ENCODE peak calls at places on chromosomes 11 and 22, in nine cellular contexts. One of them, this sample, is unnamed.

GRCh38 chr22:40739723-40740122 is 60.4 kb downstream of the MCHR1 start:
- DNase-seq in adrenal gland: no peak
- DNase-seq in heart left ventricle: no peak
- DNase-seq in body of pancreas: no peak
- DNase-seq in transverse colon: no peak
- DNase-seq in A549: no peak
- DNase-seq in testis: no peak
- DNase-seq in IMR-90: no peak
- DNase-seq in tibial nerve: no peak
- DNase-seq in this sample: no peak

GRCh38 chr11:62400760-62401159 is 18.1 kb upstream of the SCGB1A1 start:
- DNase-seq in heart left ventricle: peak; percentile 91
- DNase-seq in testis: peak; percentile 86
- DNase-seq in IMR-90: peak; percentile 74
- DNase-seq in A549: no peak
- DNase-seq in body of pancreas: peak; percentile 52
- DNase-seq in tibial nerve: peak; percentile 85
- DNase-seq in transverse colon: peak; percentile 73
- DNase-seq in adrenal gland: peak; percentile 49
- DNase-seq in this sample: no peak

GRCh38 chr11:96188625-96189006 is 154.4 kb downstream of the MAML2 start:
- DNase-seq in transverse colon: no peak
- DNase-seq in body of pancreas: no peak
- DNase-seq in testis: no peak
- DNase-seq in IMR-90: peak; percentile 57
- DNase-seq in adrenal gland: no peak
- DNase-seq in tibial nerve: no peak
- DNase-seq in heart left ventricle: no peak
- DNase-seq in A549: no peak
- DNase-seq in this sample: no peak

GRCh38 chr11:22802861-22803260 is 26.7 kb downstream of the SVIP start:
- DNase-seq in testis: no peak
- DNase-seq in body of pancreas: no peak
- DNase-seq in heart left ventricle: no peak
- DNase-seq in IMR-90: no peak
- DNase-seq in A549: no peak
- DNase-seq in tibial nerve: no peak
- DNase-seq in transverse colon: no peak
- DNase-seq in adrenal gland: no peak
- DNase-seq in this sample: no peak

GRCh38 chr11:61254403-61255025 is 13.5 kb downstream of the PGA5 start:
- DNase-seq in adrenal gland: peak; percentile 71
- DNase-seq in transverse colon: peak; percentile 70
- DNase-seq in heart left ventricle: peak; percentile 57
- DNase-seq in body of pancreas: peak; percentile 67
- DNase-seq in testis: peak; percentile 67
- DNase-seq in IMR-90: peak; percentile 52
- DNase-seq in A549: peak; percentile 85
- DNase-seq in tibial nerve: no peak
- DNase-seq in this sample: no peak

GRCh38 chr11:78200553-78200952 is 11.8 kb downstream of the USP35 start:
- DNase-seq in adrenal gland: peak; percentile 6
- DNase-seq in transverse colon: no peak
- DNase-seq in tibial nerve: no peak
- DNase-seq in IMR-90: no peak
- DNase-seq in A549: no peak
- DNase-seq in body of pancreas: no peak
- DNase-seq in testis: no peak
- DNase-seq in heart left ventricle: no peak
- DNase-seq in this sample: no peak

GRCh38 chr11:11218287-11218986 is 134.6 kb downstream of the CSNK2A3 start:
- DNase-seq in tibial nerve: no peak
- DNase-seq in adrenal gland: peak; percentile 12
- DNase-seq in transverse colon: peak; percentile 17
- DNase-seq in heart left ventricle: peak; percentile 72
- DNase-seq in A549: no peak
- DNase-seq in body of pancreas: peak; percentile 55
- DNase-seq in IMR-90: no peak
- DNase-seq in testis: peak; percentile 24
- DNase-seq in this sample: no peak

GRCh38 chr11:48020092-48020755 is 39.9 kb downstream of the PTPRJ start:
- DNase-seq in transverse colon: peak; percentile 41
- DNase-seq in IMR-90: no peak
- DNase-seq in body of pancreas: no peak
- DNase-seq in adrenal gland: no peak
- DNase-seq in tibial nerve: no peak
- DNase-seq in testis: no peak
- DNase-seq in heart left ventricle: no peak
- DNase-seq in A549: no peak
- DNase-seq in this sample: no peak

GRCh38 chr11:118079507-118079906 is 2.6 kb downstream of the TMPRSS4 start:
- DNase-seq in body of pancreas: no peak
- DNase-seq in transverse colon: peak; percentile 47
- DNase-seq in heart left ventricle: no peak
- DNase-seq in testis: no peak
- DNase-seq in tibial nerve: no peak
- DNase-seq in IMR-90: no peak
- DNase-seq in adrenal gland: no peak
- DNase-seq in A549: no peak
- DNase-seq in this sample: no peak

GRCh38 chr11:20008190-20008801 is 152.0 kb downstream of the DBX1 start:
- DNase-seq in heart left ventricle: no peak
- DNase-seq in adrenal gland: no peak
- DNase-seq in A549: no peak
- DNase-seq in testis: no peak
- DNase-seq in IMR-90: no peak
- DNase-seq in transverse colon: no peak
- DNase-seq in body of pancreas: no peak
- DNase-seq in tibial nerve: no peak
- DNase-seq in this sample: no peak

GRCh38 chr11:20010861-20011225 is 149.4 kb downstream of the DBX1 start:
- DNase-seq in transverse colon: no peak
- DNase-seq in IMR-90: no peak
- DNase-seq in heart left ventricle: no peak
- DNase-seq in A549: no peak
- DNase-seq in adrenal gland: no peak
- DNase-seq in testis: no peak
- DNase-seq in tibial nerve: no peak
- DNase-seq in body of pancreas: no peak
- DNase-seq in this sample: no peak

GRCh38 chr11:20010106-20010860 is 150.0 kb downstream of the DBX1 start:
- DNase-seq in IMR-90: no peak
- DNase-seq in heart left ventricle: no peak
- DNase-seq in A549: no peak
- DNase-seq in transverse colon: no peak
- DNase-seq in tibial nerve: no peak
- DNase-seq in adrenal gland: no peak
- DNase-seq in testis: no peak
- DNase-seq in body of pancreas: no peak
- DNase-seq in this sample: no peak

GRCh38 chr11:20007386-20007785 is 152.9 kb downstream of the DBX1 start:
- DNase-seq in A549: no peak
- DNase-seq in adrenal gland: no peak
- DNase-seq in transverse colon: no peak
- DNase-seq in tibial nerve: no peak
- DNase-seq in IMR-90: no peak
- DNase-seq in testis: no peak
- DNase-seq in body of pancreas: peak; percentile 50
- DNase-seq in heart left ventricle: peak; percentile 29
- DNase-seq in this sample: no peak

DNA sequence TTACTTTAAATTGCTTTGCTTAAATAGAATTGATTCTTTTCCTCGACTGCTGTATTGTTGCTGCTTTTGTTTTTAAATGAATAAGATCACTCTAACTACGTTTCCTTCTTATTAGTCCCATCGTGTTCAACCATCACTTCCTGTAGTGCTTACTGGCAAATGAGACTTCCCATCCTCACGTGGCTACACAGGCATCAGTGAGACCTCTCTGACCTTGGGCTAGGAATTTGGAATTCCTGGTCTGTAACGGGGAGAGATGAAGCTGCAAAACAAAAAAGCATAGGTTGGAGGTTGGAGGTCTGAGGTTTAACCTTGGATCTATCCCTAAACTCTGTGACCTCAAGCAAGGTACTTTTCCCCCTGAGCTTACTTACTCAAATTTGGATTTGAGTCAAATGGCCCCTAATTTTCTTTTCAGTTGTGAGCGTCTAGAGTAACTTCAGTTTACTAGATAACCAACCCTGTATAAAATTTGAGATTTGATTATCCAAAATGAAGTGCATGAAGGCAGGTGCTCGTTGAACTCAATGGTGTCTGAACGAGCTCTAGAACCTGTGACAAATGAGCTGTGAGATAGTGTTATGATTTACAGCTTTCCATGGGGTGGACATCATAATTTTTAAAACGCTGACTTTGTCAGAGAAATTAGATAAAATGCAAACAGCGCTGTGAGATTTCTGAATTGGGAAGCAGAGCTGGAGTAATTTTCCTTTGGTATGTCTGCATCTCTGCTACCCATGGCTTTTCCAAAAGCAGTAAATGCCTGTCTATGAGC is 151.2 kb downstream of the DBX1 start:
- DNase-seq in IMR-90: no peak
- DNase-seq in testis: no peak
- DNase-seq in adrenal gland: no peak
- DNase-seq in tibial nerve: no peak
- DNase-seq in A549: no peak
- DNase-seq in body of pancreas: no peak
- DNase-seq in transverse colon: no peak
- DNase-seq in heart left ventricle: no peak
- DNase-seq in this sample: no peak
- H3K4me3 ChIP-seq in IMR-90: no peak overlapping the region
- H3K4me3 ChIP-seq in testis: no peak overlapping the region
- H3K4me3 ChIP-seq in adrenal gland: no peak overlapping the region
- H3K4me3 ChIP-seq in tibial nerve: no peak overlapping the region
- H3K4me3 ChIP-seq in A549: no peak overlapping the region
- H3K4me3 ChIP-seq in body of pancreas: no peak overlapping the region
- H3K4me3 ChIP-seq in transverse colon: no peak overlapping the region
- H3K4me3 ChIP-seq in heart left ventricle: no peak overlapping the region
- H3K4me3 ChIP-seq in this sample: no peak overlapping the region

DNA sequence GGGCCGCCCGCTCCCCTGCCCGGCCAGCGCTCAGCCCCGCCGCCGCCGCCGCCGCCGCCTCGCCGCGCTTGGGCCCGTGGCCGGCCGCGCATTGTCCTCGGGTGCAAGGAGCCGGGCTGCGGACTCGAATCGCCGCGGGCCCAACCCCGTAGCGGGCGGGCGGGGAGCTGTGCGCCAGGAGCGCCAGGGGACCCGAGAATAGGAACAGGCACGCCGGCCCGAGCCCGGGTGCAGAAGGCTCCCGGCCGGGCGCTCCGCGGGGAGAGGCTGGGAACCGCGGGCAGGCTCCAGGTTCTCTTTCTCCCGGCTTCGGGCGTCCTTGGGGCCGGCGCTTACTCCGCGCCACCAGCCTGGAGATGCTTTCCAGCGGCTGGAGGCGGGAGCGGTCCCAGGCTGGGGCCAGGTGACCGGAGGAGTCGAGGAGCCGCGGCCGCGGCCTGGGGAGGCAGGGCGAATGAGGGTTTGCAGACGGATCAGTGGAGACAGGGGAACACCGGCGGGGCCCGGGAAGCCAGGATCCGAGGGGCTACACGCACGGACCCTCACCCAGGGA is 636 bp downstream of the PKNOX2 start:
- DNase-seq in heart left ventricle: no peak
- DNase-seq in IMR-90: peak; percentile 24
- DNase-seq in adrenal gland: peak; percentile 58
- DNase-seq in A549: peak; percentile 21
- DNase-seq in body of pancreas: peak; percentile 58
- DNase-seq in transverse colon: no peak
- DNase-seq in tibial nerve: no peak
- DNase-seq in testis: no peak
- DNase-seq in this sample: no peak
- H3K4me1 ChIP-seq in heart left ventricle: peaks cover 51% of the 10 kb centered on the region
- H3K4me1 ChIP-seq in IMR-90: peaks cover 11% of the 10 kb centered on the region
- H3K4me1 ChIP-seq in adrenal gland: peaks cover 19% of the 10 kb centered on the region
- H3K4me1 ChIP-seq in A549: no peaks in the 10 kb centered on the region
- H3K4me1 ChIP-seq in body of pancreas: peaks cover 56% of the 10 kb centered on the region
- H3K4me1 ChIP-seq in transverse colon: peaks cover 4% of the 10 kb centered on the region
- H3K4me1 ChIP-seq in tibial nerve: peaks cover 53% of the 10 kb centered on the region
- H3K4me1 ChIP-seq in testis: peaks cover 28% of the 10 kb centered on the region
- H3K4me1 ChIP-seq in this sample: peaks cover 61% of the 10 kb centered on the region

GRCh38 chr22:19599004-19599403 is 74.8 kb upstream of the CLDN5 start:
- DNase-seq in adrenal gland: no peak
- DNase-seq in heart left ventricle: no peak
- DNase-seq in testis: no peak
- DNase-seq in IMR-90: no peak
- DNase-seq in transverse colon: no peak
- DNase-seq in A549: no peak
- DNase-seq in body of pancreas: no peak
- DNase-seq in tibial nerve: no peak
- DNase-seq in this sample: no peak
- TF ChIP-seq POLR2A in adrenal gland: no peak
- TF ChIP-seq POLR2A in heart left ventricle: no peak
- TF ChIP-seq POLR2A in testis: no peak
- TF ChIP-seq POLR2A in IMR-90: no peak
- TF ChIP-seq POLR2A in transverse colon: no peak
- TF ChIP-seq POLR2A in A549: no peak
- TF ChIP-seq POLR2A in body of pancreas: no peak
- TF ChIP-seq POLR2A in tibial nerve: no peak
- TF ChIP-seq POLR2A in this sample: no peak

GRCh38 chr11:1037506-1038055 is 1.1 kb upstream of the MUC6 start:
- DNase-seq in body of pancreas: no peak
- DNase-seq in A549: no peak
- DNase-seq in transverse colon: no peak
- DNase-seq in adrenal gland: no peak
- DNase-seq in tibial nerve: no peak
- DNase-seq in IMR-90: no peak
- DNase-seq in testis: no peak
- DNase-seq in heart left ventricle: no peak
- DNase-seq in this sample: no peak
- H3K4me3 ChIP-seq in body of pancreas: no peak overlapping the region
- H3K4me3 ChIP-seq in A549: no peak overlapping the region
- H3K4me3 ChIP-seq in transverse colon: no peak overlapping the region
- H3K4me3 ChIP-seq in adrenal gland: no peak overlapping the region
- H3K4me3 ChIP-seq in tibial nerve: no peak overlapping the region
- H3K4me3 ChIP-seq in IMR-90: no peak overlapping the region
- H3K4me3 ChIP-seq in testis: no peak overlapping the region
- H3K4me3 ChIP-seq in heart left ventricle: no peak overlapping the region
- H3K4me3 ChIP-seq in this sample: no peak overlapping the region

GRCh38 chr11:75000975-75001354 is 12.2 kb downstream of the NEU3 start:
- DNase-seq in testis: no peak
- DNase-seq in heart left ventricle: no peak
- DNase-seq in adrenal gland: no peak
- DNase-seq in IMR-90: no peak
- DNase-seq in tibial nerve: no peak
- DNase-seq in body of pancreas: no peak
- DNase-seq in transverse colon: no peak
- DNase-seq in A549: no peak
- DNase-seq in this sample: no peak

GRCh38 chr11:75001686-75002085 is 13.0 kb downstream of the NEU3 start:
- DNase-seq in testis: no peak
- DNase-seq in tibial nerve: no peak
- DNase-seq in heart left ventricle: no peak
- DNase-seq in body of pancreas: no peak
- DNase-seq in transverse colon: no peak
- DNase-seq in IMR-90: no peak
- DNase-seq in adrenal gland: no peak
- DNase-seq in A549: no peak
- DNase-seq in this sample: no peak

GRCh38 chr11:75004215-75004614 is 15.5 kb downstream of the NEU3 start:
- DNase-seq in heart left ventricle: no peak
- DNase-seq in IMR-90: no peak
- DNase-seq in A549: no peak
- DNase-seq in adrenal gland: no peak
- DNase-seq in testis: no peak
- DNase-seq in tibial nerve: no peak
- DNase-seq in transverse colon: no peak
- DNase-seq in body of pancreas: no peak
- DNase-seq in this sample: no peak
- H3K4me1 ChIP-seq in heart left ventricle: no peaks in the 10 kb centered on the region
- H3K4me1 ChIP-seq in IMR-90: no peaks in the 10 kb centered on the region
- H3K4me1 ChIP-seq in A549: no peaks in the 10 kb centered on the region
- H3K4me1 ChIP-seq in adrenal gland: no peaks in the 10 kb centered on the region
- H3K4me1 ChIP-seq in testis: no peaks in the 10 kb centered on the region
- H3K4me1 ChIP-seq in tibial nerve: no peaks in the 10 kb centered on the region
- H3K4me1 ChIP-seq in transverse colon: no peaks in the 10 kb centered on the region
- H3K4me1 ChIP-seq in body of pancreas: no peaks in the 10 kb centered on the region
- H3K4me1 ChIP-seq in this sample: no peaks in the 10 kb centered on the region